ENCODE peak calls at places on chromosomes 4 and X, in four cellular contexts. One of them, this sample, is unnamed.

GRCh38 chr4:140112576-140112975 is 41.4 kb downstream of the MAML3 start:
- DNase-seq in H7: no peak
- DNase-seq in upper lobe of left lung: no peak
- DNase-seq in HCT116: no peak
- DNase-seq in this sample: no peak

GRCh38 chrX:17372052-17372451 is 2.9 kb upstream of the NHS start:
- DNase-seq in H7: no peak
- DNase-seq in upper lobe of left lung: no peak
- DNase-seq in HCT116: no peak
- DNase-seq in this sample: no peak

GRCh38 chr4:67721317-67721769 is 20.4 kb upstream of the UBA6 start:
- DNase-seq in H7: no peak
- DNase-seq in upper lobe of left lung: no peak
- DNase-seq in HCT116: no peak
- DNase-seq in this sample: no peak

GRCh38 chrX:86379209-86379608 is 231.0 kb downstream of the DACH2 start:
- DNase-seq in H7: no peak
- DNase-seq in upper lobe of left lung: no peak
- DNase-seq in HCT116: no peak
- DNase-seq in this sample: no peak

GRCh38 chr4:15657366-15657765 is 2.2 kb upstream of the FBXL5 start:
- DNase-seq in H7: no peak
- DNase-seq in upper lobe of left lung: no peak
- DNase-seq in HCT116: no peak
- DNase-seq in this sample: no peak

GRCh38 chrX:136580316-136580715 is 48.3 kb downstream of the VGLL1 start:
- DNase-seq in H7: no peak
- DNase-seq in upper lobe of left lung: no peak
- DNase-seq in HCT116: no peak
- DNase-seq in this sample: no peak

GRCh38 chr4:147678121-147678520 is 5.8 kb downstream of the PRMT9 start:
- DNase-seq in H7: no peak
- DNase-seq in upper lobe of left lung: no peak
- DNase-seq in HCT116: no peak
- DNase-seq in this sample: no peak

GRCh38 chr4:20289782-20290181 is 38.1 kb downstream of the SLIT2 start:
- DNase-seq in H7: no peak
- DNase-seq in upper lobe of left lung: no peak
- DNase-seq in HCT116: no peak
- DNase-seq in this sample: no peak

GRCh38 chr4:83917572-83917971 is 381.7 kb downstream of the GPAT3 start:
- DNase-seq in H7: no peak
- DNase-seq in upper lobe of left lung: no peak
- DNase-seq in HCT116: no peak
- DNase-seq in this sample: no peak

DNA sequence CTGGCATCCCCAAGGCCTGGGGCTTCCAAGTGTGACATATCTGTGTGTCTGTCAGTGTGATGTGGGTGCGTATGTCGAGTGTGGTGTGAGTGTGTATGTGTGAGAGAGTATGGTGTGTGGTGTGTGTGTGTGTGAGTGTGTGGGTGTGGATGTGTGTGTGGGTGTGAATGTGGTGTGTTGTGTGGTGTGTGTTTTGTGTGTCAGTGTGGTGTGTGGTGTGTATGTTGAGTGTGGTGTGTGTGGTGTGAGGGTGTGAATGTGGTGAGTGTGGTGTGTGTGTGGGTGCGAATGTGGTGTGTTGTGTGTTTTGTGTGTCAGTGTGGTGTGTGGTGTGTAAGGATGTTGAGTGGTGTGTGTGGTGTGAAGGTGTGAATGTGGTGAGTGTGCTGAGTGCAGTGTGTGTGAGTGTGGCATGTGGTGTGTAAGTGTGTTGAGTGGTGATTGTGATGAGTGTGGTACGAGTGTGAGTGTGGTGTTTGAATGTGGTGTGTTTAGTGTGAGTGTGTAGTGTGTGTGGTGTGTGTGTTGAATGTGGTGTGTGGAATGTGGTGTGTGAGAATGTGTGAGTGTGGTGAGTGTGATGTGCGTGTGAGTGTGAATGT is 61.6 kb upstream of the SORCS2 start:
- DNase-seq in H7: no peak
- DNase-seq in upper lobe of left lung: no peak
- DNase-seq in HCT116: no peak
- DNase-seq in this sample: no peak
- H3K4me3 ChIP-seq in H7: no peak overlapping the region
- H3K4me3 ChIP-seq in upper lobe of left lung: no peak overlapping the region
- H3K4me3 ChIP-seq in HCT116: no peak overlapping the region
- H3K4me3 ChIP-seq in this sample: no peak overlapping the region

GRCh38 chr4:136343340-136343739 is 1189.0 kb downstream of the PCDH18 start:
- DNase-seq in H7: no peak
- DNase-seq in upper lobe of left lung: no peak
- DNase-seq in HCT116: no peak
- DNase-seq in this sample: no peak
- H3K4me3 ChIP-seq in H7: no peak overlapping the region
- H3K4me3 ChIP-seq in upper lobe of left lung: no peak overlapping the region
- H3K4me3 ChIP-seq in HCT116: no peak overlapping the region
- H3K4me3 ChIP-seq in this sample: no peak overlapping the region

GRCh38 chr4:86848136-86848535 is 1.0 kb downstream of the SLC10A6 start:
- DNase-seq in H7: no peak
- DNase-seq in upper lobe of left lung: no peak
- DNase-seq in HCT116: no peak
- DNase-seq in this sample: no peak
- H3K4me3 ChIP-seq in H7: no peak overlapping the region
- H3K4me3 ChIP-seq in upper lobe of left lung: no peak overlapping the region
- H3K4me3 ChIP-seq in HCT116: no peak overlapping the region
- H3K4me3 ChIP-seq in this sample: no peak overlapping the region

GRCh38 chr4:121823505-121824170 is at the start of gene CCNA2:
- DNase-seq in H7: peak; percentile 91
- DNase-seq in upper lobe of left lung: peak; percentile 91
- DNase-seq in HCT116: peak; percentile 97
- DNase-seq in this sample: peak; percentile 98

GRCh38 chr4:121822796-121823504 is 733 bp downstream of the CCNA2 start:
- DNase-seq in H7: peak; percentile 33
- DNase-seq in upper lobe of left lung: no peak
- DNase-seq in HCT116: no peak
- DNase-seq in this sample: peak; percentile 68

GRCh38 chr4:121824171-121824527 is 466 bp upstream of the CCNA2 start:
- DNase-seq in H7: no peak
- DNase-seq in upper lobe of left lung: no peak
- DNase-seq in HCT116: no peak
- DNase-seq in this sample: no peak

GRCh38 chr4:121819216-121819980 is 4.3 kb downstream of the CCNA2 start:
- DNase-seq in H7: no peak
- DNase-seq in upper lobe of left lung: no peak
- DNase-seq in HCT116: no peak
- DNase-seq in this sample: no peak

GRCh38 chr4:121822047-121822446 is 1.6 kb downstream of the CCNA2 start:
- DNase-seq in H7: no peak
- DNase-seq in upper lobe of left lung: no peak
- DNase-seq in HCT116: no peak
- DNase-seq in this sample: no peak
- H3K4me3 ChIP-seq in H7: no peak overlapping the region
- H3K4me3 ChIP-seq in upper lobe of left lung: no peak overlapping the region
- H3K4me3 ChIP-seq in HCT116: peak overlapping the region; percentile 94
- H3K4me3 ChIP-seq in this sample: peak overlapping the region; percentile 89

GRCh38 chr4:6430927-6431326 is 41.5 kb downstream of the PPP2R2C start:
- DNase-seq in H7: no peak
- DNase-seq in upper lobe of left lung: no peak
- DNase-seq in HCT116: no peak
- DNase-seq in this sample: no peak
- H3K4me3 ChIP-seq in H7: no peak overlapping the region
- H3K4me3 ChIP-seq in upper lobe of left lung: no peak overlapping the region
- H3K4me3 ChIP-seq in HCT116: no peak overlapping the region
- H3K4me3 ChIP-seq in this sample: no peak overlapping the region

GRCh38 chr4:57080781-57081650 is 29.2 kb downstream of the IGFBP7 start:
- DNase-seq in H7: no peak
- DNase-seq in upper lobe of left lung: no peak
- DNase-seq in HCT116: no peak
- DNase-seq in this sample: peak; percentile 70
- H3K4me3 ChIP-seq in H7: no peak overlapping the region
- H3K4me3 ChIP-seq in upper lobe of left lung: no peak overlapping the region
- H3K4me3 ChIP-seq in HCT116: no peak overlapping the region
- H3K4me3 ChIP-seq in this sample: no peak overlapping the region

DNA sequence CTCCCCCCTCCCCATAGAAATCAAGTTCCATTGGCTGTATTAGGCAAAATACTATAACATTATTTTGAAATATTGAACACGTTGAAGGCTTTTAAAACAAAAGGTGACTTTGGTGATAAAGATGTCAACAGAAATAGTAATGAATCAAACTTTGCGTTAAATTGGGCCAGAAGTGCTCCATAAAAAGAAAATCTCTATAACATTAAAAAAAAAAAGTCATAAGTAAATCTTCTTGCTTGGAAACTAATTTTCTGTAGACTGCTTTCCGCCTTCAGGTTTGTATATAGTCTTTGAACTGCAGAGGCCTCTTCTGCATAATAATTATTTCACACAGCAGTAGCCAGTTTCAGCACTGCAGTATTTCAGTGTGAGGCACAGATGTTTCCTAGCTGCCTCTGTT is 158.8 kb downstream of the KDM6A start:
- DNase-seq in H7: no peak
- DNase-seq in upper lobe of left lung: no peak
- DNase-seq in HCT116: no peak
- DNase-seq in this sample: no peak
- H3K4me3 ChIP-seq in H7: no peak overlapping the region
- H3K4me3 ChIP-seq in upper lobe of left lung: no peak overlapping the region
- H3K4me3 ChIP-seq in HCT116: no peak overlapping the region
- H3K4me3 ChIP-seq in this sample: no peak overlapping the region